ENCODE peak calls at places on chromosomes 2 and 18, in six cellular contexts. U is WERI-Rb-1, I is astrocyte, Y is astrocyte of the spinal cord, S is natural killer cell, V is foreskin fibroblast. W is an unnamed sample.

GRCh38 chr2:134955744-134956143 is 37.1 kb downstream of the CCNT2 start:
- DNase-seq in U (no peak), I (no peak), Y (no peak), S (no peak), V (no peak), W (no peak)

GRCh38 chr2:113041871-113042270 is 10.8 kb downstream of the IL36B start:
- DNase-seq in U (no peak), I (no peak), Y (no peak), S (no peak), V (no peak), W (no peak)

GRCh38 chr2:216507220-216508143 is 8.8 kb downstream of the RPL37A start:
- DNase-seq in U (no peak), I (no peak), Y (no peak), S (no peak), V (peak; percentile 47), W (no peak)

GRCh38 chr2:69235863-69236262 is 151.2 kb downstream of the GFPT1 start:
- DNase-seq in U (no peak), I (no peak), Y (no peak), S (no peak), V (no peak), W (no peak)

GRCh38 chr18:24364177-24364576 is 33.4 kb downstream of the OSBPL1A start:
- DNase-seq in U (no peak), I (no peak), Y (no peak), S (no peak), V (no peak), W (no peak)

GRCh38 chr18:48833701-48834394 is 116.9 kb downstream of the SMAD7 start:
- DNase-seq in U (peak; percentile 1), I (peak; percentile 47), Y (peak; percentile 44), S (peak; percentile 65), V (no peak), W (peak; percentile 48)

GRCh38 chr2:30283931-30284565 is 52.7 kb downstream of the LBH start:
- DNase-seq in U (no peak), I (no peak), Y (no peak), S (no peak), V (no peak), W (no peak)

GRCh38 chr2:173874899-173875247 is 90.3 kb downstream of the SP3 start:
- DNase-seq in U (no peak), I (no peak), Y (no peak), S (no peak), V (no peak), W (no peak)

GRCh38 chr18:26648509-26649192 is 100.3 kb upstream of the KCTD1 start:
- DNase-seq in U (no peak), I (no peak), Y (no peak), S (no peak), V (no peak), W (no peak)

GRCh38 chr2:177724398-177725287 is 332.1 kb downstream of the AGPS start:
- DNase-seq in U (peak; percentile 59), I (peak; percentile 10), Y (peak; percentile 45), S (no peak), V (peak; percentile 66), W (no peak)

GRCh38 chr2:110678457-110679336 is 834 bp upstream of the BUB1 start:
- DNase-seq in U (peak; percentile 13), I (peak; percentile 13), Y (no peak), S (peak; percentile 25), V (peak; percentile 52), W (no peak)

GRCh38 chr2:217723078-217723477 is 279.7 kb downstream of the TNS1 start:
- DNase-seq in U (no peak), I (peak; percentile 85), Y (no peak), S (no peak), V (peak; percentile 81), W (no peak)

GRCh38 chr18:41144444-41144843 is 810.6 kb upstream of the PIK3C3 start:
- DNase-seq in U (no peak), I (peak; percentile 49), Y (peak; percentile 59), S (no peak), V (peak; percentile 80), W (no peak)

GRCh38 chr18:31555971-31556747 is 35.5 kb upstream of the TTR start:
- DNase-seq in U (peak; percentile 20), I (peak; percentile 31), Y (peak; percentile 80), S (no peak), V (peak; percentile 77), W (no peak)

GRCh38 chr2:120814352-120814751 is 78.7 kb downstream of the GLI2 start:
- DNase-seq in U (no peak), I (no peak), Y (no peak), S (no peak), V (no peak), W (no peak)

GRCh38 chr18:59988098-59988706 is 88.4 kb downstream of the PMAIP1 start:
- DNase-seq in U (peak; percentile 46), I (peak; percentile 34), Y (peak; percentile 68), S (no peak), V (peak; percentile 79), W (no peak)

GRCh38 chr2:176121377-176122111 is 975 bp upstream of the HOXD9 start:
- DNase-seq in U (no peak), I (no peak), Y (no peak), S (no peak), V (no peak), W (no peak)

GRCh38 chr2:45494978-45495293 is 116.1 kb downstream of the SRBD1 start:
- DNase-seq in U (no peak), I (no peak), Y (no peak), S (no peak), V (no peak), W (no peak)
- TF ChIP-seq CTCF in U (no peak), I (no peak), Y (no peak), S (no peak), V (no peak), W (no peak)

GRCh38 chr2:74278176-74278575 is 65.0 kb downstream of the SLC4A5 start:
- DNase-seq in U (peak; percentile 64), I (no peak), Y (no peak), S (no peak), V (no peak), W (no peak)
- TF ChIP-seq CTCF in U (peak; percentile 48), I (no peak), Y (no peak), S (no peak), V (no peak), W (no peak)

DNA sequence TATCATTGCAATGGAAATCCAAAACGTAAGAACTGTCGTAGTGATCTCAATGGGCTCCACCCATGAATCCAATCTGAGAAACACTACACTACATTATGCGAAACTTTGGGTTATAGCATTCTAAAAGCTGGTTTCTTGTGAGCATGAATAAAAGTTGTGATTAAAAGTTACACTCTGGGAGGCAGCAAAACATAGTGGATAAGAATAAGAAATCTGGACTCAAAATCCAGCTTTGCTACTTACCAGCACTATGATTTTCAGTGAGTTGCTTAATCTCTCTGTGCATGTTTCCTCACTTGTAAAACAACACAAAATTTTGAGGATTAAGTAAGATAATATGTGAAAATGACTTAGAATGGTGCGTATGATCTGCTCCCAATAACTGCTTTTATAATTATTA is 25.7 kb upstream of the THOC1 start:
- DNase-seq in U (no peak), I (no peak), Y (peak; percentile 44), S (no peak), V (peak; percentile 64), W (no peak)
- TF ChIP-seq CTCF in U (no peak), I (no peak), Y (no peak), S (no peak), V (no peak), W (no peak)

GRCh38 chr2:158182681-158183350 is 81.1 kb downstream of the UPP2 start:
- DNase-seq in U (no peak), I (no peak), Y (no peak), S (no peak), V (no peak), W (no peak)

GRCh38 chr2:158184001-158184400 is 82.3 kb downstream of the UPP2 start:
- DNase-seq in U (no peak), I (no peak), Y (no peak), S (no peak), V (no peak), W (no peak)

GRCh38 chr2:158178646-158179045 is 77.0 kb downstream of the UPP2 start:
- DNase-seq in U (no peak), I (no peak), Y (no peak), S (no peak), V (peak; percentile 31), W (no peak)

GRCh38 chr2:158181171-158181570 is 79.5 kb downstream of the UPP2 start:
- DNase-seq in U (no peak), I (no peak), Y (no peak), S (no peak), V (no peak), W (no peak)

GRCh38 chr2:158179660-158180059 is 78.0 kb downstream of the UPP2 start:
- DNase-seq in U (no peak), I (no peak), Y (peak; percentile 42), S (no peak), V (peak; percentile 31), W (no peak)
- TF ChIP-seq CTCF in U (no peak), I (peak; percentile 32), Y (peak; percentile 37), S (no peak), V (no peak), W (peak; percentile 60)

DNA sequence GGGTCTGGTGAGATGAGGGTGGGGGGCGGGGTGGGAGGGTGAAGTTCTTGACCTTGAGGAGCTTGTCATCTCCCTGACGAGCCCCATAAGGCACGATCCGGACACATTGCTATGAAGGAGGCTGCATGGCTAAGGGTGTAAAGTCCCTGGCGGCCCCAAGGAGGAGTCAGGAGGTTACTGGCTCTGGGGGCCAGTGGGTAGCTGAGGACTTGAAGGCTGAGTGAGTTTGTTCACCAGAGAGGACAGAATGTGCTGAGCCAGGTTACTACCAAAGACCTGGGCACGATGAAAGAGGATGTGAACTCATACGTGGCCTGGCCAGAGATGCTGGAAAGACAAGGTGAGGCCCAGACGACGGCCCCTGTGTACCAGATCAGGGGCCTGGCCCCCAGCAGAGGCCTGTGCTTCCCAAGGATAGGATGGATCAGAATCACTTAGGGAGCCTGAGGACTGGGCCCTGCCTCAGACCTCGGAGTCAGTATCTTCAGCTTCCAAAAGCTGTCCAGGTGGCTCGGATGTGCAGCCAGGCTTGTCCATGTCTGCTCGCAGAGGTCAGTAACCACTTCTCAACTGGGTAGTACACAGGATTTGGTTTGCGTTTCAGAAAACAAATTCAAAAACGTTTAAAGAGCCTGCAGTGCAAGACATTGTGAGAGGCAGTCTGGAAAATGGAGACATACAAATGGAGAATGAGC is 110.9 kb downstream of the RNF144A start:
- DNase-seq in U (no peak), I (no peak), Y (no peak), S (no peak), V (no peak), W (no peak)
- TF ChIP-seq CTCF in U (no peak), I (no peak), Y (no peak), S (no peak), V (no peak), W (no peak)

DNA sequence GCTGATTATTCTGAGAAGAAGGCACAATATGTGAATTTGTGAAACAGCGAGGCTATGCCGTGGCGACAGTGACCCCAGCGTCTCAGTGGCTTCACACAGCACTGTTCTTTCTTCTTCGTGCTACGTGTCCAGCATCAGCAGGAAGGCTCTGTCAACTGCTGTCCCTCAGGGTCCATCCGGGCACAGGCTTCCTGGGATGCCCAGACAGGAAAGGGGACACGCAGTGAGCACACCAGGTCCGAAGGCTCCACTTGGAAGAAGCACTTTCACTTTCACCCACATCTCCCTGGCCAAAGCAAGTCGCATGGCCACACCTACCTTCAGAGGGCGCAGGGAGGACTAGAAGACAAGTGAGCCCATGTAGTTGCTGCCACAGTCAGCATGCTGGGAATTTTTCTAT is 47.3 kb downstream of the PTGR3 start:
- DNase-seq in U (no peak), I (peak; percentile 6), Y (no peak), S (no peak), V (peak; percentile 31), W (no peak)
- TF ChIP-seq CTCF in U (no peak), I (no peak), Y (no peak), S (no peak), V (no peak), W (no peak)